ENCODE peak calls at places on chromosomes 12 and 14, in nine cellular contexts. One of them, this sample, is unnamed.

GRCh38 chr14:66070542-66071319 is 415.4 kb upstream of the CCDC196 start:
- DNase-seq in prostate gland: no peak
- DNase-seq in stomach: peak; percentile 62
- DNase-seq in left lung: no peak
- DNase-seq in MM.1S: peak; percentile 24
- DNase-seq in AG04450: no peak
- DNase-seq in uterus: peak; percentile 24
- DNase-seq in A549: peak; percentile 55
- DNase-seq in mammary epithelial cell: peak; percentile 31
- DNase-seq in this sample: peak; percentile 38

GRCh38 chr14:90460136-90460535 is 63.3 kb downstream of the CALM1 start:
- DNase-seq in A549: no peak
- DNase-seq in prostate gland: no peak
- DNase-seq in uterus: no peak
- DNase-seq in mammary epithelial cell: no peak
- DNase-seq in MM.1S: no peak
- DNase-seq in AG04450: no peak
- DNase-seq in left lung: no peak
- DNase-seq in stomach: no peak
- DNase-seq in this sample: no peak

GRCh38 chr12:29270001-29270400 is 111.0 kb downstream of the ERGIC2 start:
- DNase-seq in AG04450: no peak
- DNase-seq in A549: no peak
- DNase-seq in prostate gland: no peak
- DNase-seq in uterus: no peak
- DNase-seq in mammary epithelial cell: no peak
- DNase-seq in MM.1S: no peak
- DNase-seq in stomach: no peak
- DNase-seq in left lung: no peak
- DNase-seq in this sample: no peak

GRCh38 chr12:28537474-28537873 is 347.2 kb downstream of the CCDC91 start:
- DNase-seq in mammary epithelial cell: no peak
- DNase-seq in AG04450: no peak
- DNase-seq in left lung: no peak
- DNase-seq in uterus: no peak
- DNase-seq in MM.1S: no peak
- DNase-seq in prostate gland: no peak
- DNase-seq in stomach: no peak
- DNase-seq in A549: no peak
- DNase-seq in this sample: no peak

GRCh38 chr14:34604990-34605389 is 25.0 kb downstream of the SNX6 start:
- DNase-seq in uterus: no peak
- DNase-seq in mammary epithelial cell: no peak
- DNase-seq in stomach: no peak
- DNase-seq in MM.1S: no peak
- DNase-seq in left lung: no peak
- DNase-seq in A549: peak; percentile 56
- DNase-seq in AG04450: no peak
- DNase-seq in prostate gland: no peak
- DNase-seq in this sample: no peak

GRCh38 chr12:122951979-122952892 is 14.0 kb downstream of the ABCB9 start:
- DNase-seq in prostate gland: peak; percentile 77
- DNase-seq in A549: peak; percentile 87
- DNase-seq in AG04450: no peak
- DNase-seq in left lung: peak; percentile 85
- DNase-seq in uterus: peak; percentile 68
- DNase-seq in stomach: peak; percentile 84
- DNase-seq in mammary epithelial cell: peak; percentile 61
- DNase-seq in MM.1S: peak; percentile 59
- DNase-seq in this sample: peak; percentile 50

GRCh38 chr14:30698463-30698862 is 76.3 kb downstream of the SCFD1 start:
- DNase-seq in MM.1S: no peak
- DNase-seq in mammary epithelial cell: no peak
- DNase-seq in stomach: no peak
- DNase-seq in AG04450: no peak
- DNase-seq in A549: no peak
- DNase-seq in left lung: no peak
- DNase-seq in prostate gland: no peak
- DNase-seq in uterus: no peak
- DNase-seq in this sample: no peak

GRCh38 chr12:118327381-118327780 is 45.3 kb downstream of the TAOK3 start:
- DNase-seq in MM.1S: no peak
- DNase-seq in mammary epithelial cell: no peak
- DNase-seq in AG04450: no peak
- DNase-seq in left lung: no peak
- DNase-seq in stomach: no peak
- DNase-seq in uterus: no peak
- DNase-seq in prostate gland: no peak
- DNase-seq in A549: no peak
- DNase-seq in this sample: no peak

GRCh38 chr14:85531594-85532391 is 1.8 kb downstream of the FLRT2 start:
- DNase-seq in prostate gland: peak; percentile 26
- DNase-seq in stomach: peak; percentile 26
- DNase-seq in left lung: peak; percentile 80
- DNase-seq in uterus: peak; percentile 53
- DNase-seq in mammary epithelial cell: peak; percentile 82
- DNase-seq in MM.1S: no peak
- DNase-seq in AG04450: no peak
- DNase-seq in A549: peak; percentile 32
- DNase-seq in this sample: no peak

GRCh38 chr12:91988076-91988475 is 157.6 kb downstream of the BTG1 start:
- DNase-seq in A549: no peak
- DNase-seq in mammary epithelial cell: no peak
- DNase-seq in uterus: no peak
- DNase-seq in left lung: no peak
- DNase-seq in MM.1S: no peak
- DNase-seq in stomach: no peak
- DNase-seq in AG04450: no peak
- DNase-seq in prostate gland: no peak
- DNase-seq in this sample: no peak

GRCh38 chr12:14614704-14615121 is 47.0 kb upstream of the PLBD1 start:
- DNase-seq in stomach: no peak
- DNase-seq in prostate gland: no peak
- DNase-seq in AG04450: no peak
- DNase-seq in uterus: no peak
- DNase-seq in mammary epithelial cell: no peak
- DNase-seq in MM.1S: peak; percentile 33
- DNase-seq in A549: no peak
- DNase-seq in left lung: no peak
- DNase-seq in this sample: no peak

GRCh38 chr12:121514184-121514742 is 66.6 kb downstream of the KDM2B start:
- DNase-seq in MM.1S: no peak
- DNase-seq in left lung: no peak
- DNase-seq in prostate gland: no peak
- DNase-seq in A549: no peak
- DNase-seq in stomach: no peak
- DNase-seq in mammary epithelial cell: no peak
- DNase-seq in AG04450: no peak
- DNase-seq in uterus: no peak
- DNase-seq in this sample: no peak

GRCh38 chr14:103698380-103699260 is 16.6 kb downstream of the XRCC3 start:
- DNase-seq in mammary epithelial cell: no peak
- DNase-seq in left lung: peak; percentile 77
- DNase-seq in uterus: no peak
- DNase-seq in stomach: peak; percentile 92
- DNase-seq in MM.1S: no peak
- DNase-seq in AG04450: no peak
- DNase-seq in prostate gland: peak; percentile 87
- DNase-seq in A549: no peak
- DNase-seq in this sample: no peak

DNA sequence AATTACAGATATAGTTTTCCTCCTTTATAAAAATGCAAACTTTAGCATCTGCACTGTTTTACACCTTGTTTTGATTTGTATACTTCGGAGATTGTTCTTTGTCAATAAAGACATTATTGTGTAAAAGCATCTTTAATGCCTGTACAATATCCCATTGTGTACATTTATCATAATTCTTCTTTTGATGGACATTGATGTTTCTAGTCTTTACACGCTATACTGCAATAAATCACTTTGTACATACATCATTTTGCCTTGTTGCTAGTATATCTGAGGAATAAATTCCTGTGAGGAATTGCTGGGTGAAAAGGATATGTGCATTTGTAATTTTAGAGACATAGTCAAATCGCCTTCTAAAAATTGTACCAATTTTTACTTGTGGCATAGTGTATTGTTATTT is 30.4 kb downstream of the WDR20 start:
- DNase-seq in mammary epithelial cell: no peak
- DNase-seq in prostate gland: no peak
- DNase-seq in uterus: no peak
- DNase-seq in AG04450: no peak
- DNase-seq in stomach: no peak
- DNase-seq in A549: no peak
- DNase-seq in left lung: no peak
- DNase-seq in MM.1S: no peak
- DNase-seq in this sample: no peak
- H3K4me3 ChIP-seq in mammary epithelial cell: no peak overlapping the region
- H3K4me3 ChIP-seq in prostate gland: no peak overlapping the region
- H3K4me3 ChIP-seq in uterus: no peak overlapping the region
- H3K4me3 ChIP-seq in AG04450: no peak overlapping the region
- H3K4me3 ChIP-seq in stomach: no peak overlapping the region
- H3K4me3 ChIP-seq in A549: no peak overlapping the region
- H3K4me3 ChIP-seq in left lung: no peak overlapping the region
- H3K4me3 ChIP-seq in MM.1S: no peak overlapping the region
- H3K4me3 ChIP-seq in this sample: no peak overlapping the region

GRCh38 chr12:111991946-111992345 is 21.0 kb downstream of the TMEM116 start:
- DNase-seq in mammary epithelial cell: no peak
- DNase-seq in stomach: no peak
- DNase-seq in prostate gland: no peak
- DNase-seq in MM.1S: no peak
- DNase-seq in left lung: no peak
- DNase-seq in uterus: no peak
- DNase-seq in AG04450: no peak
- DNase-seq in A549: no peak
- DNase-seq in this sample: no peak
- H3K27ac ChIP-seq in mammary epithelial cell: no peak overlapping the region
- H3K27ac ChIP-seq in stomach: no peak overlapping the region
- H3K27ac ChIP-seq in prostate gland: no peak overlapping the region
- H3K27ac ChIP-seq in MM.1S: no peak overlapping the region
- H3K27ac ChIP-seq in left lung: no peak overlapping the region
- H3K27ac ChIP-seq in uterus: no peak overlapping the region
- H3K27ac ChIP-seq in AG04450: no peak overlapping the region
- H3K27ac ChIP-seq in A549: no peak overlapping the region
- H3K27ac ChIP-seq in this sample: peak overlapping the region; percentile 1

GRCh38 chr12:90234455-90234854 is 525.8 kb upstream of the ATP2B1 start:
- DNase-seq in mammary epithelial cell: peak; percentile 82
- DNase-seq in AG04450: no peak
- DNase-seq in stomach: no peak
- DNase-seq in prostate gland: no peak
- DNase-seq in uterus: no peak
- DNase-seq in left lung: no peak
- DNase-seq in MM.1S: no peak
- DNase-seq in A549: no peak
- DNase-seq in this sample: no peak

GRCh38 chr12:90233168-90234100 is 524.8 kb upstream of the ATP2B1 start:
- DNase-seq in uterus: no peak
- DNase-seq in prostate gland: no peak
- DNase-seq in AG04450: no peak
- DNase-seq in A549: no peak
- DNase-seq in stomach: no peak
- DNase-seq in mammary epithelial cell: no peak
- DNase-seq in MM.1S: no peak
- DNase-seq in left lung: no peak
- DNase-seq in this sample: no peak

GRCh38 chr12:90226211-90226610 is 517.6 kb upstream of the ATP2B1 start:
- DNase-seq in A549: no peak
- DNase-seq in mammary epithelial cell: no peak
- DNase-seq in uterus: no peak
- DNase-seq in AG04450: no peak
- DNase-seq in MM.1S: no peak
- DNase-seq in prostate gland: no peak
- DNase-seq in left lung: no peak
- DNase-seq in stomach: no peak
- DNase-seq in this sample: no peak

GRCh38 chr12:90235642-90236041 is 527.0 kb upstream of the ATP2B1 start:
- DNase-seq in MM.1S: no peak
- DNase-seq in prostate gland: no peak
- DNase-seq in A549: no peak
- DNase-seq in AG04450: no peak
- DNase-seq in left lung: no peak
- DNase-seq in mammary epithelial cell: peak; percentile 97
- DNase-seq in uterus: no peak
- DNase-seq in stomach: no peak
- DNase-seq in this sample: no peak

DNA sequence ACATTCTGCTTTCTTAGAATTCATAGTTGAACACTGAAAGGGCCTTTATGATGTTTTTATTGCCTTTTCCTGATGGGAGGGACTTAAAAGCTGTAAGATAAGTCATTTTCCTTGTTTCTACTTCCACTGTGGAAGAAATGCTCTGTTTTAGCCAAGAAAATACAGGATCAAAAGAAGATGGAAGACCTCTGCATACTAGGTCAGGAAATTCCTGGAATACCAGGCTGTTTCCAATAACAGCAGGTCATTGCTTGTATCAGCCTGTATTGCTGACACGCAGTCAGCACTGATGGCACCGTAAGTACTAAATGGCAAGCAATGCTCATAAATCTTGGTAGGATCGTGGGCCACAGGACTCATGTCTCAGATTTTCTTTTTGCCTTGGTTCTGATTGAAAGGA is 521.1 kb upstream of the ATP2B1 start:
- DNase-seq in mammary epithelial cell: no peak
- DNase-seq in left lung: no peak
- DNase-seq in prostate gland: no peak
- DNase-seq in stomach: no peak
- DNase-seq in A549: no peak
- DNase-seq in uterus: no peak
- DNase-seq in AG04450: no peak
- DNase-seq in MM.1S: no peak
- DNase-seq in this sample: no peak
- H3K4me3 ChIP-seq in mammary epithelial cell: no peak overlapping the region
- H3K4me3 ChIP-seq in left lung: no peak overlapping the region
- H3K4me3 ChIP-seq in prostate gland: no peak overlapping the region
- H3K4me3 ChIP-seq in stomach: no peak overlapping the region
- H3K4me3 ChIP-seq in A549: no peak overlapping the region
- H3K4me3 ChIP-seq in uterus: no peak overlapping the region
- H3K4me3 ChIP-seq in AG04450: no peak overlapping the region
- H3K4me3 ChIP-seq in MM.1S: no peak overlapping the region
- H3K4me3 ChIP-seq in this sample: no peak overlapping the region

DNA sequence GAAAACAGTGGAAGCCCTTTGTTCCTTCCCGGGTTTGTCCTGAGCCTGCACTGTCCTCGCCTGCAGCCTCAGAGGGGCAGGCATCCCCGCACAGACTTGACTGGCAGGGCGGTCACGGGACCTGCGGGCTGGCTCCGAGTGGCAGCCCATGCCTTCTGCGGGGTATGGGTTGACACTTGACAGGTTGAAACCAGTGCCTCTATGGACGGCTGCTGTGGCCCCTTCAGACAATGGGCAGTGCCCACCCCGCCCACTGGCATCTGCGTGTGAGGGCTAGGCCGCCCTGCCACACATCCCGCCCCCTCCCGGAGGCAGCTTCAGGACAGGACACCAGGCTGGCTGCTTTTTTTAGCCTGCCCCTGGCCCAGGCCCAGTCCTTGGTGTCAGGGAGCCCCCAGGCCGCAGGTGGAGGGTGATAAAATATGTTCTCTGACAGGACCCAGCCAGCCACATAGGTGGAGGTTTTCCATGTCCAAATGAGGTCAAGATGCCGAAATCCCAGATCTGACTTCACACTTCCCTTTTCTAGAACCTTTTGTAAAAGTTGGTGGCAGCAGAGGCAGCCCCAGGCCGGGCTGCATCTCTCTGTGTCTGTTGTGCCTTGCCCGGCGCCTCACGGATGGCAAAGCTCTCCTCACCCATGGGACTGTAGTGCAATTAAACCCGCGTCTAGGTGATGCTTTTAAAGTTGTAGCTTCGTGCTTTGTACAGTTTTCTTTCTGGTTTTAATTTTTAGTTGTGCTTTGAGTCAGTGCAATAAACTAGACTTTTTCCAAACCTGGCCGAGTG is 10.0 kb downstream of the ANKRD9 start:
- DNase-seq in AG04450: no peak
- DNase-seq in stomach: no peak
- DNase-seq in A549: no peak
- DNase-seq in MM.1S: no peak
- DNase-seq in mammary epithelial cell: no peak
- DNase-seq in uterus: no peak
- DNase-seq in prostate gland: no peak
- DNase-seq in left lung: no peak
- DNase-seq in this sample: no peak
- H3K27ac ChIP-seq in AG04450: no peak overlapping the region
- H3K27ac ChIP-seq in stomach: peak overlapping the region; percentile 71
- H3K27ac ChIP-seq in A549: no peak overlapping the region
- H3K27ac ChIP-seq in MM.1S: no peak overlapping the region
- H3K27ac ChIP-seq in mammary epithelial cell: peak overlapping the region; percentile 85
- H3K27ac ChIP-seq in uterus: peak overlapping the region; percentile 55
- H3K27ac ChIP-seq in prostate gland: peak overlapping the region; percentile 70
- H3K27ac ChIP-seq in left lung: peak overlapping the region; percentile 72
- H3K27ac ChIP-seq in this sample: no peak overlapping the region